ENCODE peak calls at places on chromosomes 12 and 14, in ten cellular contexts. One of them, this sample, is unnamed.

GRCh38 chr12:52202361-52203078 is 10.7 kb upstream of the KRT80 start:
- DNase-seq in heart right ventricle: no peak
- DNase-seq in hepatocyte: no peak
- DNase-seq in A549: no peak
- DNase-seq in MM.1S: no peak
- DNase-seq in bronchial epithelial cell: no peak
- DNase-seq in endodermal cell: no peak
- DNase-seq in astrocyte of the cerebellum: no peak
- DNase-seq in astrocyte of the spinal cord: no peak
- DNase-seq in psoas muscle: no peak
- DNase-seq in this sample: peak; percentile 64

GRCh38 chr12:107135177-107135576 is 41.8 kb upstream of the CRY1 start:
- DNase-seq in heart right ventricle: no peak
- DNase-seq in hepatocyte: no peak
- DNase-seq in A549: no peak
- DNase-seq in MM.1S: no peak
- DNase-seq in bronchial epithelial cell: no peak
- DNase-seq in endodermal cell: peak; percentile 83
- DNase-seq in astrocyte of the cerebellum: no peak
- DNase-seq in astrocyte of the spinal cord: no peak
- DNase-seq in psoas muscle: no peak
- DNase-seq in this sample: no peak

GRCh38 chr14:90820958-90821357 is 4.7 kb upstream of the TTC7B start:
- DNase-seq in heart right ventricle: no peak
- DNase-seq in hepatocyte: no peak
- DNase-seq in A549: no peak
- DNase-seq in MM.1S: peak; percentile 77
- DNase-seq in bronchial epithelial cell: peak; percentile 75
- DNase-seq in endodermal cell: no peak
- DNase-seq in astrocyte of the cerebellum: peak; percentile 37
- DNase-seq in astrocyte of the spinal cord: peak; percentile 50
- DNase-seq in psoas muscle: no peak
- DNase-seq in this sample: no peak

GRCh38 chr12:85642810-85643209 is 193.4 kb downstream of the RASSF9 start:
- DNase-seq in heart right ventricle: no peak
- DNase-seq in hepatocyte: peak; percentile 66
- DNase-seq in A549: no peak
- DNase-seq in MM.1S: no peak
- DNase-seq in bronchial epithelial cell: peak; percentile 17
- DNase-seq in endodermal cell: peak; percentile 60
- DNase-seq in astrocyte of the cerebellum: no peak
- DNase-seq in astrocyte of the spinal cord: no peak
- DNase-seq in psoas muscle: no peak
- DNase-seq in this sample: peak; percentile 71

GRCh38 chr12:124391340-124392261 is 96.7 kb downstream of the RFLNA start:
- DNase-seq in heart right ventricle: peak; percentile 63
- DNase-seq in hepatocyte: no peak
- DNase-seq in A549: no peak
- DNase-seq in MM.1S: peak; percentile 18
- DNase-seq in bronchial epithelial cell: peak; percentile 64
- DNase-seq in endodermal cell: no peak
- DNase-seq in astrocyte of the cerebellum: no peak
- DNase-seq in astrocyte of the spinal cord: peak; percentile 59
- DNase-seq in psoas muscle: peak; percentile 75
- DNase-seq in this sample: no peak

GRCh38 chr12:3452348-3452747 is 38.7 kb upstream of the PRMT8 start:
- DNase-seq in heart right ventricle: no peak
- DNase-seq in hepatocyte: no peak
- DNase-seq in A549: no peak
- DNase-seq in MM.1S: no peak
- DNase-seq in bronchial epithelial cell: no peak
- DNase-seq in endodermal cell: no peak
- DNase-seq in astrocyte of the cerebellum: no peak
- DNase-seq in astrocyte of the spinal cord: no peak
- DNase-seq in psoas muscle: no peak
- DNase-seq in this sample: no peak

GRCh38 chr12:31589582-31589895 is 1.4 kb downstream of the DENND5B start:
- DNase-seq in heart right ventricle: peak; percentile 77
- DNase-seq in hepatocyte: no peak
- DNase-seq in A549: no peak
- DNase-seq in MM.1S: peak; percentile 66
- DNase-seq in bronchial epithelial cell: no peak
- DNase-seq in endodermal cell: no peak
- DNase-seq in astrocyte of the cerebellum: no peak
- DNase-seq in astrocyte of the spinal cord: no peak
- DNase-seq in psoas muscle: no peak
- DNase-seq in this sample: no peak

GRCh38 chr12:130826151-130826801 is 12.8 kb downstream of the STX2 start:
- DNase-seq in heart right ventricle: peak; percentile 52
- DNase-seq in hepatocyte: peak; percentile 48
- DNase-seq in A549: peak; percentile 53
- DNase-seq in MM.1S: no peak
- DNase-seq in bronchial epithelial cell: no peak
- DNase-seq in endodermal cell: peak; percentile 96
- DNase-seq in astrocyte of the cerebellum: no peak
- DNase-seq in astrocyte of the spinal cord: peak; percentile 39
- DNase-seq in psoas muscle: peak; percentile 40
- DNase-seq in this sample: peak; percentile 59

GRCh38 chr14:39562175-39562574 is 129.9 kb upstream of the FBXO33 start:
- DNase-seq in heart right ventricle: no peak
- DNase-seq in hepatocyte: no peak
- DNase-seq in A549: no peak
- DNase-seq in MM.1S: no peak
- DNase-seq in bronchial epithelial cell: no peak
- DNase-seq in endodermal cell: no peak
- DNase-seq in astrocyte of the cerebellum: no peak
- DNase-seq in astrocyte of the spinal cord: no peak
- DNase-seq in psoas muscle: no peak
- DNase-seq in this sample: no peak

GRCh38 chr14:97776890-97777564 is 979.8 kb downstream of the VRK1 start:
- DNase-seq in heart right ventricle: no peak
- DNase-seq in hepatocyte: no peak
- DNase-seq in A549: no peak
- DNase-seq in MM.1S: no peak
- DNase-seq in bronchial epithelial cell: peak; percentile 18
- DNase-seq in endodermal cell: no peak
- DNase-seq in astrocyte of the cerebellum: no peak
- DNase-seq in astrocyte of the spinal cord: no peak
- DNase-seq in psoas muscle: no peak
- DNase-seq in this sample: no peak

GRCh38 chr12:29710104-29710503 is 73.6 kb downstream of the TMTC1 start:
- DNase-seq in heart right ventricle: peak; percentile 31
- DNase-seq in hepatocyte: no peak
- DNase-seq in A549: no peak
- DNase-seq in MM.1S: no peak
- DNase-seq in bronchial epithelial cell: peak; percentile 23
- DNase-seq in endodermal cell: peak; percentile 84
- DNase-seq in astrocyte of the cerebellum: no peak
- DNase-seq in astrocyte of the spinal cord: peak; percentile 15
- DNase-seq in psoas muscle: peak; percentile 44
- DNase-seq in this sample: peak; percentile 36

GRCh38 chr12:40313928-40314327 is 89.1 kb downstream of the LRRK2 start:
- DNase-seq in heart right ventricle: no peak
- DNase-seq in hepatocyte: no peak
- DNase-seq in A549: no peak
- DNase-seq in MM.1S: no peak
- DNase-seq in bronchial epithelial cell: no peak
- DNase-seq in endodermal cell: no peak
- DNase-seq in astrocyte of the cerebellum: no peak
- DNase-seq in astrocyte of the spinal cord: no peak
- DNase-seq in psoas muscle: no peak
- DNase-seq in this sample: no peak

GRCh38 chr14:105439710-105440553 is 20.3 kb downstream of the MTA1 start:
- DNase-seq in heart right ventricle: peak; percentile 21
- DNase-seq in hepatocyte: no peak
- DNase-seq in A549: peak; percentile 60
- DNase-seq in MM.1S: no peak
- DNase-seq in bronchial epithelial cell: no peak
- DNase-seq in endodermal cell: no peak
- DNase-seq in astrocyte of the cerebellum: no peak
- DNase-seq in astrocyte of the spinal cord: no peak
- DNase-seq in psoas muscle: no peak
- DNase-seq in this sample: no peak

GRCh38 chr14:55139696-55140509 is 10.9 kb downstream of the LGALS3 start:
- DNase-seq in heart right ventricle: no peak
- DNase-seq in hepatocyte: no peak
- DNase-seq in A549: no peak
- DNase-seq in MM.1S: no peak
- DNase-seq in bronchial epithelial cell: no peak
- DNase-seq in endodermal cell: no peak
- DNase-seq in astrocyte of the cerebellum: no peak
- DNase-seq in astrocyte of the spinal cord: no peak
- DNase-seq in psoas muscle: no peak
- DNase-seq in this sample: no peak

DNA sequence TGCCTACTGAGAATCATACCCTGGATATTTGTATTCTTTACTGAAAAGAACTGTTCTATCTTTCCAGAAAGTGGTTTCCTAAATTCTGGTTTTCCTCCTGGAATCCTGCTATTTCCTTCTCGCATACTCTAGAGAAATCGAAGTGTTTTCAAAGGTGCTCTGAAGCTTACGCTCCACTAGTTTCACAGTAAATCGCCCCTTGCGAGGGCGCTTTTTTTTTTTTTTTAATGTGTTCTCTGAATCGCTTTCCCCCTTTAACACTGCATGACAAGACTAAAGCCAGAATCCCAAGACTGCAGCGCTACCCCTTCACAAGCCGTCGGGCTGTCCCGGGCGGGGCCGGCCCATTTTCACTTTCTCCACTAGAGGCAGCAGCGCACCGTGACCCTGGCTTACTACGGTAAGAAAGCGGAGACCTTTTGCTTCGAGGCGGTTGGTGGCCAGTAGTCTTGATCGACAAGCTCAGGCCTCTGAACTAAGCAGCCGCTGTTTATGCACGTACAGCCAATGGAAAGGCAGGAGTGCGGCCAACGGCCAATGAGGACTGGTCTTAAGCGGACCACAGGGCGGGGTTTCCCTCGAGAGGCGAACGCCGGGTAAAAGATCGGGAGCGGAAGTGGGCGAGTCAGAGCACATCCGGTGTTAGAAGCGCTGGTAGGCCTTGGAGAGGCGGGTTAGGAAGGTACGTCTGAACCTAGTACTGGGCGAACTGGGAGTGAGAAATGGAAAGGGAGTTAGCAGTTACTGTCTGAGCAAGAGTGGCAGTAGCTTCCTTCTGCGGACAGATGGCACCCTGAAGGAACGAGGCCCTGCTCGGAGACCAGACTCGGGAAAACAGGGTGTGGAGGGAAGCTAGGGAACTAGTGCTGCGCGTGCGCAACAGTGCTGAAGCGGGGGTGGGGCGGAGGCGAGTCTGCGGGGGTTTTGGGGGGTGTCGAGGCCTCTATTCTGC is at the start of gene TMBIM6:
- DNase-seq in heart right ventricle: peak; percentile 98
- DNase-seq in hepatocyte: peak; percentile 100
- DNase-seq in A549: peak; percentile 97
- DNase-seq in MM.1S: peak; percentile 100
- DNase-seq in bronchial epithelial cell: peak; percentile 100
- DNase-seq in endodermal cell: peak; percentile 100
- DNase-seq in astrocyte of the cerebellum: peak; percentile 100
- DNase-seq in astrocyte of the spinal cord: peak; percentile 100
- DNase-seq in psoas muscle: peak; percentile 100
- DNase-seq in this sample: peak; percentile 100
- TF ChIP-seq CTCF in heart right ventricle: peak; percentile 98
- TF ChIP-seq CTCF in hepatocyte: peak; percentile 96
- TF ChIP-seq CTCF in A549: peak; percentile 81
- TF ChIP-seq CTCF in MM.1S: peak; percentile 96
- TF ChIP-seq CTCF in bronchial epithelial cell: peak; percentile 91
- TF ChIP-seq CTCF in endodermal cell: peak; percentile 94
- TF ChIP-seq CTCF in astrocyte of the cerebellum: peak; percentile 98
- TF ChIP-seq CTCF in astrocyte of the spinal cord: peak; percentile 97
- TF ChIP-seq CTCF in psoas muscle: peak; percentile 93
- TF ChIP-seq CTCF in this sample: peak; percentile 94

DNA sequence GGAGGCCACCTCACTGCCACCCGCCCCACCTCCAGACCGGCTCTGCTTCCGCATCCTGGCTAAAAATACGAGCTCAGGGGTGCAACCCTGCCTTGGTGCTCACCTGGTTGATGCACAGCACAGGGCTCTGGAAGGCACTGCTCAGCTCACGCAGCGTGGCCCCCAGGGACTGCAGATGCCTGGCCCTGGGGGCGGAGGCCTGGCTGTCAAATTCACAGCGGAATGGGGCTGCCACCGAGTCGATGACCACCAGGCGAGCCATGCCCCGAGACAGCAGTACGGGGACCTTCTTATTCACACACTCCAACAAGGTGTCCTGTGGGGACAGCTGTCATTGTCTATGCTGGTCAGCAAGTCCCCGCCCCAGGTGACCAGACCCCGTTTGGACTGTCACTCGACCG is 16.0 kb downstream of the XRCC3 start:
- DNase-seq in heart right ventricle: no peak
- DNase-seq in hepatocyte: no peak
- DNase-seq in A549: no peak
- DNase-seq in MM.1S: no peak
- DNase-seq in bronchial epithelial cell: no peak
- DNase-seq in endodermal cell: no peak
- DNase-seq in astrocyte of the cerebellum: no peak
- DNase-seq in astrocyte of the spinal cord: no peak
- DNase-seq in psoas muscle: peak; percentile 12
- DNase-seq in this sample: no peak
- H3K4me3 ChIP-seq in heart right ventricle: no peak overlapping the region
- H3K4me3 ChIP-seq in hepatocyte: no peak overlapping the region
- H3K4me3 ChIP-seq in A549: no peak overlapping the region
- H3K4me3 ChIP-seq in MM.1S: no peak overlapping the region
- H3K4me3 ChIP-seq in bronchial epithelial cell: no peak overlapping the region
- H3K4me3 ChIP-seq in endodermal cell: no peak overlapping the region
- H3K4me3 ChIP-seq in astrocyte of the cerebellum: no peak overlapping the region
- H3K4me3 ChIP-seq in astrocyte of the spinal cord: no peak overlapping the region
- H3K4me3 ChIP-seq in psoas muscle: no peak overlapping the region
- H3K4me3 ChIP-seq in this sample: no peak overlapping the region

DNA sequence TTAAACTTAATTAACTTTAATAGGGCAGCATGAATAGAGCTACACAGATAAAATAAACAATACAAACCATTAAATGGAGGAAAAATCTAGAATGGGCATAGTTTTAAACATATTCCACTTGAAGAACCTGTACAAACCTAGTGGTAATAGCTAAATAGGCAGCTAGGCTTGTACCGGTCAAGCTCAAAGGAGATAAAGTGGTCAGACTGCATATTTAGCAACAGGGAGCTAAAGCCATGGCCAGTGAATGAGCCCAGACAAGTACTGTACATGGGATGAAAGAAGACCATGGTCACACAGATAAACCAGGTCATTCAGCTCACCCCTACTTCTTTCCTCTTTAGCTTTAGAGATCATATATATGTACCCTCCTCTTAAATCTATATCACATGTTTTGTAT is 186.6 kb upstream of the KRR1 start:
- DNase-seq in heart right ventricle: no peak
- DNase-seq in hepatocyte: no peak
- DNase-seq in A549: no peak
- DNase-seq in MM.1S: no peak
- DNase-seq in bronchial epithelial cell: no peak
- DNase-seq in endodermal cell: no peak
- DNase-seq in astrocyte of the cerebellum: no peak
- DNase-seq in astrocyte of the spinal cord: no peak
- DNase-seq in psoas muscle: no peak
- DNase-seq in this sample: no peak
- TF ChIP-seq CTCF in heart right ventricle: no peak
- TF ChIP-seq CTCF in hepatocyte: no peak
- TF ChIP-seq CTCF in A549: no peak
- TF ChIP-seq CTCF in MM.1S: no peak
- TF ChIP-seq CTCF in bronchial epithelial cell: no peak
- TF ChIP-seq CTCF in endodermal cell: no peak
- TF ChIP-seq CTCF in astrocyte of the cerebellum: no peak
- TF ChIP-seq CTCF in astrocyte of the spinal cord: no peak
- TF ChIP-seq CTCF in psoas muscle: no peak
- TF ChIP-seq CTCF in this sample: no peak

DNA sequence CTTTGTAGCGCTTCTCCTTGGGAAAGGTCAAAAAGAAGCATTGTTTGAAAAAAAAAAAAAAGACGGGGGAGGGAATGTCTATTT is at the start of gene LMO3:
- DNase-seq in heart right ventricle: no peak
- DNase-seq in hepatocyte: no peak
- DNase-seq in A549: no peak
- DNase-seq in MM.1S: no peak
- DNase-seq in bronchial epithelial cell: no peak
- DNase-seq in endodermal cell: no peak
- DNase-seq in astrocyte of the cerebellum: no peak
- DNase-seq in astrocyte of the spinal cord: no peak
- DNase-seq in psoas muscle: no peak
- DNase-seq in this sample: no peak
- H3K4me3 ChIP-seq in heart right ventricle: peak within 1 kb of the TSS; percentile 54
- H3K4me3 ChIP-seq in hepatocyte: peak within 1 kb of the TSS; percentile 72
- H3K4me3 ChIP-seq in A549: peak within 1 kb of the TSS; percentile 41
- H3K4me3 ChIP-seq in MM.1S: peak within 1 kb of the TSS; percentile 64
- H3K4me3 ChIP-seq in bronchial epithelial cell: peak within 1 kb of the TSS; percentile 60
- H3K4me3 ChIP-seq in endodermal cell: peak within 1 kb of the TSS; percentile 85
- H3K4me3 ChIP-seq in astrocyte of the cerebellum: peak within 1 kb of the TSS; percentile 47
- H3K4me3 ChIP-seq in astrocyte of the spinal cord: peak within 1 kb of the TSS; percentile 42
- H3K4me3 ChIP-seq in psoas muscle: peak within 1 kb of the TSS; percentile 59
- H3K4me3 ChIP-seq in this sample: peak within 1 kb of the TSS; percentile 79